ENCODE peak calls at places on chromosomes 6 and 20, in six cellular contexts. One of them, this sample, is unnamed.
A peak's percentile ranks its signal among the peaks of the same experiment; 100 is the strongest.

GRCh38 chr20:49814057-49814675 is 1.5 kb downstream of the SLC9A8 start:
- DNase-seq in endothelial cell of umbilical vein: no peak
- DNase-seq in upper lobe of left lung: no peak
- DNase-seq in Panc1: no peak
- DNase-seq in transverse colon: no peak
- DNase-seq in stomach: no peak
- DNase-seq in this sample: no peak

GRCh38 chr6:22966711-22967110 is 397.3 kb downstream of the HDGFL1 start:
- DNase-seq in transverse colon: no peak
- DNase-seq in stomach: no peak
- DNase-seq in Panc1: no peak
- DNase-seq in upper lobe of left lung: no peak
- DNase-seq in endothelial cell of umbilical vein: no peak
- DNase-seq in this sample: no peak

GRCh38 chr6:163346529-163346961 is 68.0 kb upstream of the QKI start:
- DNase-seq in Panc1: no peak
- DNase-seq in endothelial cell of umbilical vein: no peak
- DNase-seq in upper lobe of left lung: no peak
- DNase-seq in transverse colon: no peak
- DNase-seq in stomach: no peak
- DNase-seq in this sample: no peak

GRCh38 chr6:13814938-13815575 is 700 bp upstream of the MCUR1 start:
- DNase-seq in transverse colon: no peak
- DNase-seq in Panc1: no peak
- DNase-seq in stomach: no peak
- DNase-seq in endothelial cell of umbilical vein: peak; percentile 27
- DNase-seq in upper lobe of left lung: no peak
- DNase-seq in this sample: peak; percentile 32

GRCh38 chr6:36131517-36132220 is 1.4 kb downstream of the MAPK13 start:
- DNase-seq in stomach: peak; percentile 71
- DNase-seq in endothelial cell of umbilical vein: peak; percentile 99
- DNase-seq in Panc1: no peak
- DNase-seq in upper lobe of left lung: no peak
- DNase-seq in transverse colon: peak; percentile 76
- DNase-seq in this sample: no peak

GRCh38 chr6:163955752-163956151 is 541.2 kb downstream of the QKI start:
- DNase-seq in endothelial cell of umbilical vein: no peak
- DNase-seq in Panc1: no peak
- DNase-seq in upper lobe of left lung: no peak
- DNase-seq in transverse colon: no peak
- DNase-seq in stomach: no peak
- DNase-seq in this sample: no peak

GRCh38 chr6:43628392-43629103 is 516 bp downstream of the GTPBP2 start:
- DNase-seq in stomach: peak; percentile 51
- DNase-seq in endothelial cell of umbilical vein: peak; percentile 32
- DNase-seq in transverse colon: peak; percentile 62
- DNase-seq in upper lobe of left lung: no peak
- DNase-seq in Panc1: no peak
- DNase-seq in this sample: peak; percentile 56

GRCh38 chr6:161498359-161498758 is 224.5 kb upstream of the AGPAT4 start:
- DNase-seq in transverse colon: no peak
- DNase-seq in Panc1: no peak
- DNase-seq in endothelial cell of umbilical vein: no peak
- DNase-seq in stomach: no peak
- DNase-seq in upper lobe of left lung: no peak
- DNase-seq in this sample: no peak

GRCh38 chr20:63977392-63978276 is 1.8 kb downstream of the SAMD10 start:
- DNase-seq in endothelial cell of umbilical vein: no peak
- DNase-seq in upper lobe of left lung: peak; percentile 76
- DNase-seq in transverse colon: no peak
- DNase-seq in Panc1: no peak
- DNase-seq in stomach: no peak
- DNase-seq in this sample: peak; percentile 73

GRCh38 chr20:31569163-31570020 is 35.7 kb upstream of the ID1 start:
- DNase-seq in upper lobe of left lung: no peak
- DNase-seq in Panc1: no peak
- DNase-seq in endothelial cell of umbilical vein: peak; percentile 63
- DNase-seq in transverse colon: peak; percentile 64
- DNase-seq in stomach: peak; percentile 68
- DNase-seq in this sample: peak; percentile 43

GRCh38 chr6:27829453-27830211 is 82.6 kb downstream of the OR2B2 start:
- DNase-seq in Panc1: no peak
- DNase-seq in stomach: no peak
- DNase-seq in endothelial cell of umbilical vein: no peak
- DNase-seq in transverse colon: no peak
- DNase-seq in upper lobe of left lung: no peak
- DNase-seq in this sample: no peak

GRCh38 chr20:53875452-53875851 is 194.9 kb downstream of the BCAS1 start:
- DNase-seq in transverse colon: no peak
- DNase-seq in endothelial cell of umbilical vein: no peak
- DNase-seq in stomach: peak; percentile 36
- DNase-seq in upper lobe of left lung: no peak
- DNase-seq in Panc1: no peak
- DNase-seq in this sample: peak; percentile 96

GRCh38 chr6:45423111-45423900 is 45.6 kb upstream of the SUPT3H start:
- DNase-seq in endothelial cell of umbilical vein: no peak
- DNase-seq in upper lobe of left lung: peak; percentile 89
- DNase-seq in transverse colon: peak; percentile 33
- DNase-seq in stomach: peak; percentile 31
- DNase-seq in Panc1: no peak
- DNase-seq in this sample: peak; percentile 48

GRCh38 chr6:11538049-11538798 is 675 bp downstream of the TMEM170B start:
- DNase-seq in transverse colon: peak; percentile 17
- DNase-seq in Panc1: no peak
- DNase-seq in upper lobe of left lung: peak; percentile 90
- DNase-seq in endothelial cell of umbilical vein: peak; percentile 29
- DNase-seq in stomach: peak; percentile 30
- DNase-seq in this sample: no peak

GRCh38 chr6:125077453-125077852 is 76.1 kb upstream of the TPD52L1 start:
- DNase-seq in stomach: no peak
- DNase-seq in upper lobe of left lung: no peak
- DNase-seq in transverse colon: no peak
- DNase-seq in endothelial cell of umbilical vein: no peak
- DNase-seq in Panc1: no peak
- DNase-seq in this sample: no peak

GRCh38 chr20:64055893-64056638 is 6.6 kb upstream of the SOX18 start:
- DNase-seq in stomach: no peak
- DNase-seq in transverse colon: no peak
- DNase-seq in endothelial cell of umbilical vein: peak; percentile 84
- DNase-seq in Panc1: no peak
- DNase-seq in upper lobe of left lung: no peak
- DNase-seq in this sample: no peak

GRCh38 chr6:95511404-95511803 is 65.9 kb upstream of the MANEA start:
- DNase-seq in upper lobe of left lung: no peak
- DNase-seq in stomach: no peak
- DNase-seq in transverse colon: no peak
- DNase-seq in endothelial cell of umbilical vein: no peak
- DNase-seq in Panc1: no peak
- DNase-seq in this sample: no peak

GRCh38 chr20:42530855-42531674 is 658.6 kb downstream of the PTPRT start:
- DNase-seq in stomach: no peak
- DNase-seq in endothelial cell of umbilical vein: no peak
- DNase-seq in transverse colon: no peak
- DNase-seq in upper lobe of left lung: no peak
- DNase-seq in Panc1: peak; percentile 25
- DNase-seq in this sample: peak; percentile 5

GRCh38 chr20:59020938-59021551 is 1.8 kb downstream of the TUBB1 start:
- DNase-seq in endothelial cell of umbilical vein: no peak
- DNase-seq in upper lobe of left lung: no peak
- DNase-seq in stomach: no peak
- DNase-seq in Panc1: no peak
- DNase-seq in transverse colon: no peak
- DNase-seq in this sample: no peak

GRCh38 chr6:42781811-42782688 is at the start of gene BICRAL:
- DNase-seq in stomach: peak; percentile 59
- DNase-seq in Panc1: no peak
- DNase-seq in endothelial cell of umbilical vein: peak; percentile 85
- DNase-seq in transverse colon: peak; percentile 62
- DNase-seq in upper lobe of left lung: peak; percentile 92
- DNase-seq in this sample: peak; percentile 49

GRCh38 chr20:9467995-9468394 is 46.4 kb upstream of the LAMP5 start:
- DNase-seq in transverse colon: no peak
- DNase-seq in upper lobe of left lung: no peak
- DNase-seq in stomach: no peak
- DNase-seq in Panc1: no peak
- DNase-seq in endothelial cell of umbilical vein: no peak
- DNase-seq in this sample: no peak

GRCh38 chr6:170476360-170476759 is 76.7 kb downstream of the PSMB1 start:
- DNase-seq in Panc1: no peak
- DNase-seq in stomach: no peak
- DNase-seq in endothelial cell of umbilical vein: no peak
- DNase-seq in transverse colon: peak; percentile 33
- DNase-seq in upper lobe of left lung: no peak
- DNase-seq in this sample: peak; percentile 46

GRCh38 chr20:37393863-37394542 is 48.1 kb downstream of the SRC start:
- DNase-seq in Panc1: no peak
- DNase-seq in stomach: no peak
- DNase-seq in endothelial cell of umbilical vein: no peak
- DNase-seq in upper lobe of left lung: no peak
- DNase-seq in transverse colon: no peak
- DNase-seq in this sample: no peak

GRCh38 chr20:433300-433975 is 25.3 kb downstream of the RBCK1 start:
- DNase-seq in transverse colon: no peak
- DNase-seq in Panc1: no peak
- DNase-seq in upper lobe of left lung: no peak
- DNase-seq in endothelial cell of umbilical vein: no peak
- DNase-seq in stomach: no peak
- DNase-seq in this sample: no peak

GRCh38 chr20:434661-435419 is 26.7 kb downstream of the RBCK1 start:
- DNase-seq in endothelial cell of umbilical vein: no peak
- DNase-seq in stomach: no peak
- DNase-seq in upper lobe of left lung: peak; percentile 59
- DNase-seq in Panc1: no peak
- DNase-seq in transverse colon: no peak
- DNase-seq in this sample: no peak

GRCh38 chr20:432677-433299 is 24.7 kb downstream of the RBCK1 start:
- DNase-seq in endothelial cell of umbilical vein: no peak
- DNase-seq in stomach: no peak
- DNase-seq in transverse colon: no peak
- DNase-seq in Panc1: no peak
- DNase-seq in upper lobe of left lung: peak; percentile 46
- DNase-seq in this sample: no peak

GRCh38 chr20:435558-435957 is 26.8 kb downstream of the TBC1D20 start:
- DNase-seq in transverse colon: no peak
- DNase-seq in Panc1: no peak
- DNase-seq in endothelial cell of umbilical vein: no peak
- DNase-seq in upper lobe of left lung: no peak
- DNase-seq in stomach: no peak
- DNase-seq in this sample: no peak

DNA sequence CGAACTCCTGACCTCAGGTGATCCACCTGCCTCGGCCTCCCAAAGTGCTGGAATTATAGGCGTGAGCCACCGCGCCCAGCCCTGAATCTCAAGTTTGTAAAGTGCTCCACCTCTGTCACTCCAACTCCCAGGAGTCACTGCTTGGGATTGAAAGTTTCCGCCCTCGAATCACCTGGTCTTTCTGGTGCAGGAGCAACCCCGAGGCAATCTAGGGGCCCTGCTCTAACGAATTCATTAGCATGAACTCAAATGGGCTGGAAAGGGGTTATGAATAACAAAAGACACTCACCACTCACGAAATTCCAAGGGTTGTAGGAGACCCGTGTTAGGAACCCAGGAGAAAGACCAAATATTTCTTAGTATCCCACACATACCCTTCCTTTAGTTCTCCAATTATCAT is 26.1 kb downstream of the RBCK1 start:
- DNase-seq in transverse colon: no peak
- DNase-seq in upper lobe of left lung: no peak
- DNase-seq in Panc1: no peak
- DNase-seq in stomach: no peak
- DNase-seq in endothelial cell of umbilical vein: no peak
- DNase-seq in this sample: no peak
- TF ChIP-seq POLR2AphosphoS5 in transverse colon: no peak
- TF ChIP-seq POLR2AphosphoS5 in upper lobe of left lung: no peak
- TF ChIP-seq POLR2AphosphoS5 in Panc1: no peak
- TF ChIP-seq POLR2AphosphoS5 in stomach: no peak
- TF ChIP-seq POLR2AphosphoS5 in endothelial cell of umbilical vein: no peak
- TF ChIP-seq POLR2AphosphoS5 in this sample: no peak

DNA sequence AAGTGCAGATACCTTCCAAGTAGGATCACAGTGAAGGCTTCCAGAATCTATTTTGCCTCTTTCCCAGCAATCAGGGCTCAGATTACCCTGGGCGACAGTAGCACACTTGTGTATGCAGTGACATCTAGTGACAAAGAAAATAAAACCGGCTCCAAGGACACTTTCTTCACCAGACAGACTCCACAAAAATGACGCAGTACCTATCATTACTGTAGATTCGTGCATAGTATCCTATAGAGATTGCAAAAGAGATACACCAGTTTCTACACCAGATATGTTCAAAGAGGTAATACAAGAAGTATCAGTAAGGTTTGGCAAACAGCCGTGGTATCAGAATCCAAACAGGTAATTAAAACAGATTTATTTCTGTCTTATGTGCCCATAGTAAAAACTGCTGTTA is 600.3 kb upstream of the JAG1 start:
- DNase-seq in stomach: no peak
- DNase-seq in upper lobe of left lung: no peak
- DNase-seq in transverse colon: no peak
- DNase-seq in endothelial cell of umbilical vein: peak; percentile 74
- DNase-seq in Panc1: peak; percentile 76
- DNase-seq in this sample: peak; percentile 48
- TF ChIP-seq CTCF in stomach: no peak
- TF ChIP-seq CTCF in upper lobe of left lung: peak; percentile 54
- TF ChIP-seq CTCF in transverse colon: peak; percentile 53
- TF ChIP-seq CTCF in endothelial cell of umbilical vein: peak; percentile 46
- TF ChIP-seq CTCF in Panc1: peak; percentile 77
- TF ChIP-seq CTCF in this sample: peak; percentile 12

GRCh38 chr6:128249429-128249828 is 271.0 kb downstream of the PTPRK start:
- DNase-seq in Panc1: no peak
- DNase-seq in endothelial cell of umbilical vein: no peak
- DNase-seq in stomach: no peak
- DNase-seq in transverse colon: no peak
- DNase-seq in upper lobe of left lung: no peak
- DNase-seq in this sample: no peak

GRCh38 chr6:128251445-128251844 is 269.0 kb downstream of the PTPRK start:
- DNase-seq in upper lobe of left lung: no peak
- DNase-seq in Panc1: no peak
- DNase-seq in transverse colon: no peak
- DNase-seq in endothelial cell of umbilical vein: no peak
- DNase-seq in stomach: no peak
- DNase-seq in this sample: no peak

GRCh38 chr6:128252293-128253176 is 267.9 kb downstream of the PTPRK start:
- DNase-seq in endothelial cell of umbilical vein: no peak
- DNase-seq in stomach: no peak
- DNase-seq in upper lobe of left lung: no peak
- DNase-seq in transverse colon: no peak
- DNase-seq in Panc1: no peak
- DNase-seq in this sample: no peak

GRCh38 chr6:128246472-128246871 is 273.9 kb downstream of the PTPRK start:
- DNase-seq in transverse colon: no peak
- DNase-seq in stomach: no peak
- DNase-seq in upper lobe of left lung: no peak
- DNase-seq in Panc1: no peak
- DNase-seq in endothelial cell of umbilical vein: no peak
- DNase-seq in this sample: no peak

GRCh38 chr6:128250370-128251070 is 269.9 kb downstream of the PTPRK start:
- DNase-seq in upper lobe of left lung: no peak
- DNase-seq in Panc1: no peak
- DNase-seq in transverse colon: no peak
- DNase-seq in stomach: no peak
- DNase-seq in endothelial cell of umbilical vein: no peak
- DNase-seq in this sample: no peak
- TF ChIP-seq POLR2AphosphoS5 in upper lobe of left lung: no peak
- TF ChIP-seq POLR2AphosphoS5 in Panc1: no peak
- TF ChIP-seq POLR2AphosphoS5 in transverse colon: no peak
- TF ChIP-seq POLR2AphosphoS5 in stomach: no peak
- TF ChIP-seq POLR2AphosphoS5 in endothelial cell of umbilical vein: no peak
- TF ChIP-seq POLR2AphosphoS5 in this sample: no peak

GRCh38 chr20:4613718-4614620 is 107.7 kb upstream of the PRND start:
- DNase-seq in upper lobe of left lung: no peak
- DNase-seq in transverse colon: peak; percentile 74
- DNase-seq in endothelial cell of umbilical vein: peak; percentile 69
- DNase-seq in Panc1: peak; percentile 18
- DNase-seq in stomach: peak; percentile 49
- DNase-seq in this sample: no peak
- TF ChIP-seq CTCF in upper lobe of left lung: peak; percentile 21
- TF ChIP-seq CTCF in transverse colon: peak; percentile 18
- TF ChIP-seq CTCF in endothelial cell of umbilical vein: peak; percentile 50
- TF ChIP-seq CTCF in Panc1: peak; percentile 74
- TF ChIP-seq CTCF in stomach: no peak
- TF ChIP-seq CTCF in this sample: peak; percentile 8

This sample was measured in HL-60.